ENCODE peak calls at places on chromosomes 12 and 14, in nine cellular contexts. One of them, this sample, is unnamed.
A peak's percentile ranks its signal among the peaks of the same experiment; 100 is the strongest.

GRCh38 chr12:49548822-49549648 is 10.2 kb downstream of the KCNH3 start:
- DNase-seq in hippocampal formation: no peak
- DNase-seq in stomach: peak; percentile 39
- DNase-seq in CD4-positive, alpha-beta T cell: no peak
- DNase-seq in Right ventricle myocardium superior: no peak
- DNase-seq in AG08395: peak; percentile 32
- DNase-seq in HEK293T: no peak
- DNase-seq in amygdala: no peak
- DNase-seq in fibroblast of the conjunctiva: no peak
- DNase-seq in this sample: no peak

GRCh38 chr12:32253154-32253795 is 146.1 kb upstream of the FGD4 start:
- DNase-seq in hippocampal formation: no peak
- DNase-seq in stomach: no peak
- DNase-seq in CD4-positive, alpha-beta T cell: no peak
- DNase-seq in Right ventricle myocardium superior: no peak
- DNase-seq in AG08395: no peak
- DNase-seq in HEK293T: no peak
- DNase-seq in amygdala: no peak
- DNase-seq in fibroblast of the conjunctiva: no peak
- DNase-seq in this sample: peak; percentile 19

GRCh38 chr12:31897791-31898503 is 61.3 kb upstream of the RESF1 start:
- DNase-seq in hippocampal formation: no peak
- DNase-seq in stomach: peak; percentile 53
- DNase-seq in CD4-positive, alpha-beta T cell: no peak
- DNase-seq in Right ventricle myocardium superior: peak; percentile 62
- DNase-seq in AG08395: no peak
- DNase-seq in HEK293T: peak; percentile 31
- DNase-seq in amygdala: no peak
- DNase-seq in fibroblast of the conjunctiva: no peak
- DNase-seq in this sample: peak; percentile 16

GRCh38 chr12:93520454-93520853 is 52.0 kb upstream of the SOCS2 start:
- DNase-seq in hippocampal formation: no peak
- DNase-seq in stomach: no peak
- DNase-seq in CD4-positive, alpha-beta T cell: no peak
- DNase-seq in Right ventricle myocardium superior: no peak
- DNase-seq in AG08395: no peak
- DNase-seq in HEK293T: no peak
- DNase-seq in amygdala: no peak
- DNase-seq in fibroblast of the conjunctiva: no peak
- DNase-seq in this sample: no peak

GRCh38 chr14:58947156-58947555 is 241.3 kb upstream of the DAAM1 start:
- DNase-seq in hippocampal formation: no peak
- DNase-seq in stomach: no peak
- DNase-seq in CD4-positive, alpha-beta T cell: no peak
- DNase-seq in Right ventricle myocardium superior: no peak
- DNase-seq in AG08395: no peak
- DNase-seq in HEK293T: no peak
- DNase-seq in amygdala: no peak
- DNase-seq in fibroblast of the conjunctiva: no peak
- DNase-seq in this sample: no peak

GRCh38 chr12:5627053-5627630 is 195.2 kb downstream of the NTF3 start:
- DNase-seq in hippocampal formation: no peak
- DNase-seq in stomach: no peak
- DNase-seq in CD4-positive, alpha-beta T cell: no peak
- DNase-seq in Right ventricle myocardium superior: no peak
- DNase-seq in AG08395: no peak
- DNase-seq in HEK293T: no peak
- DNase-seq in amygdala: no peak
- DNase-seq in fibroblast of the conjunctiva: no peak
- DNase-seq in this sample: no peak

GRCh38 chr14:91889477-91890211 is 22.3 kb upstream of the TC2N start:
- DNase-seq in hippocampal formation: no peak
- DNase-seq in stomach: peak; percentile 88
- DNase-seq in CD4-positive, alpha-beta T cell: no peak
- DNase-seq in Right ventricle myocardium superior: peak; percentile 70
- DNase-seq in AG08395: no peak
- DNase-seq in HEK293T: no peak
- DNase-seq in amygdala: no peak
- DNase-seq in fibroblast of the conjunctiva: no peak
- DNase-seq in this sample: no peak

GRCh38 chr14:22185191-22185590 is 403.8 kb downstream of the DAD1 start:
- DNase-seq in hippocampal formation: no peak
- DNase-seq in stomach: no peak
- DNase-seq in CD4-positive, alpha-beta T cell: no peak
- DNase-seq in Right ventricle myocardium superior: no peak
- DNase-seq in AG08395: no peak
- DNase-seq in HEK293T: no peak
- DNase-seq in amygdala: no peak
- DNase-seq in fibroblast of the conjunctiva: no peak
- DNase-seq in this sample: peak; percentile 42

GRCh38 chr14:90518941-90519256 is 122.1 kb downstream of the CALM1 start:
- DNase-seq in hippocampal formation: no peak
- DNase-seq in stomach: peak; percentile 51
- DNase-seq in CD4-positive, alpha-beta T cell: peak; percentile 17
- DNase-seq in Right ventricle myocardium superior: no peak
- DNase-seq in AG08395: no peak
- DNase-seq in HEK293T: peak; percentile 54
- DNase-seq in amygdala: no peak
- DNase-seq in fibroblast of the conjunctiva: no peak
- DNase-seq in this sample: no peak

GRCh38 chr12:89454080-89454848 is 70.3 kb downstream of the GALNT4 start:
- DNase-seq in hippocampal formation: no peak
- DNase-seq in stomach: no peak
- DNase-seq in CD4-positive, alpha-beta T cell: no peak
- DNase-seq in Right ventricle myocardium superior: no peak
- DNase-seq in AG08395: no peak
- DNase-seq in HEK293T: no peak
- DNase-seq in amygdala: no peak
- DNase-seq in fibroblast of the conjunctiva: no peak
- DNase-seq in this sample: no peak

GRCh38 chr12:100371146-100371545 is 14.3 kb downstream of the SLC17A8 start:
- DNase-seq in hippocampal formation: no peak
- DNase-seq in stomach: no peak
- DNase-seq in CD4-positive, alpha-beta T cell: no peak
- DNase-seq in Right ventricle myocardium superior: no peak
- DNase-seq in AG08395: no peak
- DNase-seq in HEK293T: no peak
- DNase-seq in amygdala: no peak
- DNase-seq in fibroblast of the conjunctiva: no peak
- DNase-seq in this sample: no peak

GRCh38 chr12:74152370-74152769 is 385.3 kb upstream of the ATXN7L3B start:
- DNase-seq in hippocampal formation: no peak
- DNase-seq in stomach: no peak
- DNase-seq in CD4-positive, alpha-beta T cell: no peak
- DNase-seq in Right ventricle myocardium superior: no peak
- DNase-seq in AG08395: no peak
- DNase-seq in HEK293T: no peak
- DNase-seq in amygdala: no peak
- DNase-seq in fibroblast of the conjunctiva: no peak
- DNase-seq in this sample: no peak

GRCh38 chr14:106846218-106846617 is 1319.8 kb downstream of the TMEM121 start:
- DNase-seq in hippocampal formation: no peak
- DNase-seq in stomach: no peak
- DNase-seq in CD4-positive, alpha-beta T cell: no peak
- DNase-seq in Right ventricle myocardium superior: no peak
- DNase-seq in AG08395: no peak
- DNase-seq in HEK293T: no peak
- DNase-seq in amygdala: no peak
- DNase-seq in fibroblast of the conjunctiva: no peak
- DNase-seq in this sample: peak; percentile 70

GRCh38 chr12:127145929-127146789 is 1120.8 kb upstream of the TMEM132C start:
- DNase-seq in hippocampal formation: peak; percentile 43
- DNase-seq in stomach: peak; percentile 69
- DNase-seq in CD4-positive, alpha-beta T cell: peak; percentile 65
- DNase-seq in Right ventricle myocardium superior: peak; percentile 89
- DNase-seq in AG08395: peak; percentile 91
- DNase-seq in HEK293T: no peak
- DNase-seq in amygdala: no peak
- DNase-seq in fibroblast of the conjunctiva: peak; percentile 54
- DNase-seq in this sample: peak; percentile 50

GRCh38 chr14:72883963-72884362 is 9.9 kb downstream of the DPF3 start:
- DNase-seq in hippocampal formation: no peak
- DNase-seq in stomach: no peak
- DNase-seq in CD4-positive, alpha-beta T cell: no peak
- DNase-seq in Right ventricle myocardium superior: no peak
- DNase-seq in AG08395: no peak
- DNase-seq in HEK293T: no peak
- DNase-seq in amygdala: no peak
- DNase-seq in fibroblast of the conjunctiva: no peak
- DNase-seq in this sample: no peak

GRCh38 chr14:106493962-106494823 is 967.8 kb downstream of the TMEM121 start:
- DNase-seq in hippocampal formation: no peak
- DNase-seq in stomach: no peak
- DNase-seq in CD4-positive, alpha-beta T cell: no peak
- DNase-seq in Right ventricle myocardium superior: no peak
- DNase-seq in AG08395: no peak
- DNase-seq in HEK293T: no peak
- DNase-seq in amygdala: no peak
- DNase-seq in fibroblast of the conjunctiva: no peak
- DNase-seq in this sample: no peak

GRCh38 chr14:38662781-38663180 is 406.9 kb upstream of the CLEC14A start:
- DNase-seq in hippocampal formation: no peak
- DNase-seq in stomach: no peak
- DNase-seq in CD4-positive, alpha-beta T cell: no peak
- DNase-seq in Right ventricle myocardium superior: no peak
- DNase-seq in AG08395: no peak
- DNase-seq in HEK293T: no peak
- DNase-seq in amygdala: no peak
- DNase-seq in fibroblast of the conjunctiva: no peak
- DNase-seq in this sample: no peak

GRCh38 chr12:53806689-53807088 is 54.9 kb upstream of the CISTR start:
- DNase-seq in hippocampal formation: no peak
- DNase-seq in stomach: no peak
- DNase-seq in CD4-positive, alpha-beta T cell: no peak
- DNase-seq in Right ventricle myocardium superior: no peak
- DNase-seq in AG08395: no peak
- DNase-seq in HEK293T: no peak
- DNase-seq in amygdala: no peak
- DNase-seq in fibroblast of the conjunctiva: peak; percentile 47
- DNase-seq in this sample: no peak

GRCh38 chr12:124556896-124557501 is 10.4 kb downstream of the NCOR2 start:
- DNase-seq in hippocampal formation: peak; percentile 25
- DNase-seq in stomach: peak; percentile 52
- DNase-seq in CD4-positive, alpha-beta T cell: no peak
- DNase-seq in Right ventricle myocardium superior: no peak
- DNase-seq in AG08395: no peak
- DNase-seq in HEK293T: no peak
- DNase-seq in amygdala: no peak
- DNase-seq in fibroblast of the conjunctiva: no peak
- DNase-seq in this sample: no peak

GRCh38 chr14:103928011-103928890 is at the start of gene TDRD9:
- DNase-seq in hippocampal formation: no peak
- DNase-seq in stomach: peak; percentile 32
- DNase-seq in CD4-positive, alpha-beta T cell: no peak
- DNase-seq in Right ventricle myocardium superior: no peak
- DNase-seq in AG08395: no peak
- DNase-seq in HEK293T: no peak
- DNase-seq in amygdala: no peak
- DNase-seq in fibroblast of the conjunctiva: no peak
- DNase-seq in this sample: no peak

GRCh38 chr14:23572841-23573240 is 5.2 kb upstream of the AP1G2 start:
- DNase-seq in hippocampal formation: no peak
- DNase-seq in stomach: no peak
- DNase-seq in CD4-positive, alpha-beta T cell: no peak
- DNase-seq in Right ventricle myocardium superior: no peak
- DNase-seq in AG08395: no peak
- DNase-seq in HEK293T: no peak
- DNase-seq in amygdala: no peak
- DNase-seq in fibroblast of the conjunctiva: no peak
- DNase-seq in this sample: no peak

GRCh38 chr12:124105546-124105945 is 132.5 kb downstream of the ZNF664 start:
- DNase-seq in hippocampal formation: no peak
- DNase-seq in stomach: no peak
- DNase-seq in CD4-positive, alpha-beta T cell: no peak
- DNase-seq in Right ventricle myocardium superior: no peak
- DNase-seq in AG08395: no peak
- DNase-seq in HEK293T: no peak
- DNase-seq in amygdala: no peak
- DNase-seq in fibroblast of the conjunctiva: no peak
- DNase-seq in this sample: no peak

GRCh38 chr12:52684431-52684830 is 4.2 kb upstream of the KRT1 start:
- DNase-seq in hippocampal formation: no peak
- DNase-seq in stomach: no peak
- DNase-seq in CD4-positive, alpha-beta T cell: no peak
- DNase-seq in Right ventricle myocardium superior: no peak
- DNase-seq in AG08395: no peak
- DNase-seq in HEK293T: no peak
- DNase-seq in amygdala: no peak
- DNase-seq in fibroblast of the conjunctiva: no peak
- DNase-seq in this sample: no peak

GRCh38 chr12:88638956-88639355 is 58.7 kb upstream of the KITLG start:
- DNase-seq in hippocampal formation: no peak
- DNase-seq in stomach: no peak
- DNase-seq in CD4-positive, alpha-beta T cell: no peak
- DNase-seq in Right ventricle myocardium superior: no peak
- DNase-seq in AG08395: peak; percentile 26
- DNase-seq in HEK293T: no peak
- DNase-seq in amygdala: no peak
- DNase-seq in fibroblast of the conjunctiva: no peak
- DNase-seq in this sample: no peak

GRCh38 chr12:107503129-107503850 is 182.3 kb upstream of the PWP1 start:
- DNase-seq in hippocampal formation: no peak
- DNase-seq in stomach: no peak
- DNase-seq in CD4-positive, alpha-beta T cell: no peak
- DNase-seq in Right ventricle myocardium superior: no peak
- DNase-seq in AG08395: no peak
- DNase-seq in HEK293T: no peak
- DNase-seq in amygdala: no peak
- DNase-seq in fibroblast of the conjunctiva: no peak
- DNase-seq in this sample: no peak